ENCODE peak calls at places on chromosomes 6 and 20, in eight cellular contexts. E is transverse colon; J is keratinocyte; P is stomach; D is GM06990; G is CD8-positive, alpha-beta T cell; S is lower lobe of right lung; B is right cardiac atrium. X is an unnamed sample. For H3K27me3, the result is how much of the 10 kb centered on the place peaks cover.

GRCh38 chr6:153131037-153131981 is at the start of gene RGS17:
- DNase-seq in B (peak), E (peak), S (peak), P (peak), J (no peak), G (peak), D (peak), X (no peak)

GRCh38 chr6:39934060-39934757 is at the start of gene MOCS1:
- DNase-seq in S (peak), G (peak), E (peak), P (peak), B (peak), J (no peak), D (no peak), X (no peak)

GRCh38 chr20:41574802-41575389 is 43.3 kb downstream of the CHD6 start:
- DNase-seq in E (no peak), J (no peak), D (no peak), G (no peak), B (no peak), P (no peak), S (no peak), X (no peak)

GRCh38 chr20:47089151-47089550 is 194.5 kb downstream of the EYA2 start:
- DNase-seq in P (no peak), J (no peak), S (no peak), B (no peak), D (no peak), E (no peak), G (no peak), X (no peak)

GRCh38 chr20:4060054-4060795 is 44.9 kb upstream of the RNF24 start:
- DNase-seq in D (no peak), B (peak), J (no peak), G (no peak), S (peak), P (peak), E (peak), X (no peak)

GRCh38 chr6:22570185-22570551 is 802 bp downstream of the HDGFL1 start:
- DNase-seq in E (no peak), D (no peak), G (no peak), B (no peak), P (no peak), S (peak), J (no peak), X (no peak)

GRCh38 chr6:53771780-53772624 is 22.8 kb upstream of the LRRC1 start:
- DNase-seq in P (no peak), G (no peak), B (no peak), D (no peak), J (no peak), E (no peak), S (no peak), X (no peak)

GRCh38 chr20:34834459-34834893 is 9.0 kb upstream of the NCOA6 start:
- DNase-seq in P (no peak), B (no peak), E (no peak), J (no peak), S (no peak), G (no peak), D (no peak), X (no peak)

GRCh38 chr6:144151010-144151727 is 852 bp downstream of the STX11 start:
- DNase-seq in J (no peak), D (peak), G (peak), E (peak), B (no peak), P (no peak), S (peak), X (no peak)

GRCh38 chr20:46520976-46521579 is 7.7 kb upstream of the ZNF334 start:
- DNase-seq in E (peak), S (peak), G (peak), J (peak), B (peak), P (peak), D (peak), X (no peak)

GRCh38 chr6:128307671-128308070 is 212.7 kb downstream of the PTPRK start:
- DNase-seq in D (no peak), S (no peak), B (no peak), G (no peak), E (no peak), P (no peak), J (no peak), X (no peak)

GRCh38 chr6:119241124-119241491 is 108.5 kb downstream of the MAN1A1 start:
- DNase-seq in J (no peak), P (no peak), D (no peak), E (no peak), B (peak), G (no peak), S (no peak), X (no peak)

GRCh38 chr6:43873806-43874714 is 104.0 kb downstream of the VEGFA start:
- DNase-seq in D (no peak), G (no peak), B (no peak), E (peak), P (peak), J (no peak), S (no peak), X (no peak)

GRCh38 chr20:34525709-34526416 is 9.6 kb downstream of the DYNLRB1 start:
- DNase-seq in G (no peak), B (peak), S (peak), J (peak), E (peak), P (peak), D (no peak), X (peak)

GRCh38 chr20:5584678-5585077 is 165.5 kb upstream of the SHLD1 start:
- DNase-seq in J (no peak), G (no peak), B (no peak), P (no peak), D (no peak), S (no peak), E (no peak), X (no peak)

GRCh38 chr6:152428126-152428525 is 209.0 kb downstream of the SYNE1 start:
- DNase-seq in D (no peak), J (no peak), E (no peak), S (no peak), P (no peak), B (peak), G (no peak), X (no peak)

GRCh38 chr6:36805917-36806316 is 33.3 kb downstream of the CPNE5 start:
- DNase-seq in J (no peak), E (no peak), B (no peak), G (no peak), P (no peak), D (no peak), S (no peak), X (no peak)

GRCh38 chr6:163427498-163428254 is 13.2 kb downstream of the QKI start:
- DNase-seq in D (no peak), E (no peak), S (no peak), G (no peak), B (peak), J (no peak), P (no peak), X (no peak)

GRCh38 chr20:9912858-9913434 is 74.1 kb upstream of the PAK5 start:
- DNase-seq in P (peak), G (peak), S (peak), E (peak), J (no peak), D (no peak), B (peak), X (peak)

GRCh38 chr20:21583486-21584168 is 69.8 kb upstream of the NKX2-2 start:
- DNase-seq in S (no peak), E (no peak), P (no peak), G (no peak), B (no peak), J (no peak), D (no peak), X (no peak)

GRCh38 chr6:139448094-139448649 is 73.7 kb upstream of the CITED2 start:
- DNase-seq in G (no peak), D (peak), B (no peak), P (no peak), S (no peak), E (no peak), J (no peak), X (no peak)

GRCh38 chr20:53748821-53749402 is 155.3 kb upstream of the ZNF217 start:
- DNase-seq in J (no peak), D (no peak), B (no peak), G (no peak), S (no peak), P (no peak), E (no peak), X (peak)

GRCh38 chr20:235891-236290 is 8.8 kb downstream of the DEFB129 start:
- DNase-seq in J (no peak), E (no peak), D (no peak), B (no peak), P (no peak), S (no peak), G (no peak), X (no peak)

GRCh38 chr6:43736844-43737243 is 33.2 kb upstream of the VEGFA start:
- DNase-seq in D (no peak), S (no peak), G (no peak), E (no peak), J (no peak), P (no peak), B (no peak), X (no peak)

GRCh38 chr20:5844063-5844681 is 94.0 kb downstream of the SHLD1 start:
- DNase-seq in D (peak), J (no peak), G (peak), E (no peak), B (no peak), P (no peak), S (no peak), X (peak)

GRCh38 chr6:21271431-21272155 is 322.0 kb upstream of the SOX4 start:
- DNase-seq in G (no peak), B (no peak), S (no peak), J (no peak), D (no peak), E (no peak), P (no peak), X (no peak)

GRCh38 chr20:56392282-56393132 is at the start of gene CSTF1:
- DNase-seq in P (peak), E (peak), J (peak), G (peak), B (peak), D (peak), S (peak), X (peak)

GRCh38 chr6:3506195-3506594 is 49.3 kb upstream of the SLC22A23 start:
- DNase-seq in D (no peak), G (no peak), E (no peak), S (no peak), B (no peak), J (no peak), P (no peak), X (no peak)

GRCh38 chr20:4113996-4114603 is 98.7 kb upstream of the RNF24 start:
- DNase-seq in E (no peak), D (no peak), B (no peak), P (no peak), S (no peak), J (no peak), G (no peak), X (no peak)

GRCh38 chr20:19978511-19979210 is 38.5 kb upstream of the NAA20 start:
- DNase-seq in S (no peak), D (no peak), G (no peak), E (no peak), J (no peak), P (no peak), B (no peak), X (no peak)

GRCh38 chr6:116764961-116765841 is at the start of gene FAM162B:
- DNase-seq in J (no peak), S (peak), E (peak), D (peak), B (peak), G (no peak), P (no peak), X (no peak)
- H3K27me3 ChIP-seq in J (under half), S (under half), E (half or more), D (under half), B (under half), G (under half), P (under half), X (under half)

DNA sequence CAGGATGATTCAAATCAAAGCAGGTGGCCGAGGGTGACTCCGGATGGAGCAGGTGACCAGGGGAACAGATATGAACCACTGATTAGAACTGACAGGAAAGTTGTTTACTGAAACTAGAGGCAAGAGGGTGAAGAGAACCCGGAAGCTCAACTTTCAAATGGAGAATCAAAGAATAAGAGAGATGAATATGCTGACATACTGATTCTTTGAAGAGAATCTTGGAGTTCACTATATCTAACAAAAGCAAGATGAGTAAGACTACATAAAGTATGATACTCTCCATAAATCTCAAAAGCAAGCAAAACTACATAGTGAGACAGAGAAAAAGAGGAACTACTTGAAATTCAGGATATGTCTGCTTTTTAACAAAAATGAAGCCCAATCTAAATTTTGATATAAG is 3.9 kb upstream of the UBD start:
- DNase-seq in E (no peak), J (no peak), B (no peak), G (no peak), D (no peak), P (no peak), S (no peak), X (no peak)
- H3K27me3 ChIP-seq in E (under half), J (under half), B (under half), G (under half), D (under half), P (under half), S (under half), X (under half)

DNA sequence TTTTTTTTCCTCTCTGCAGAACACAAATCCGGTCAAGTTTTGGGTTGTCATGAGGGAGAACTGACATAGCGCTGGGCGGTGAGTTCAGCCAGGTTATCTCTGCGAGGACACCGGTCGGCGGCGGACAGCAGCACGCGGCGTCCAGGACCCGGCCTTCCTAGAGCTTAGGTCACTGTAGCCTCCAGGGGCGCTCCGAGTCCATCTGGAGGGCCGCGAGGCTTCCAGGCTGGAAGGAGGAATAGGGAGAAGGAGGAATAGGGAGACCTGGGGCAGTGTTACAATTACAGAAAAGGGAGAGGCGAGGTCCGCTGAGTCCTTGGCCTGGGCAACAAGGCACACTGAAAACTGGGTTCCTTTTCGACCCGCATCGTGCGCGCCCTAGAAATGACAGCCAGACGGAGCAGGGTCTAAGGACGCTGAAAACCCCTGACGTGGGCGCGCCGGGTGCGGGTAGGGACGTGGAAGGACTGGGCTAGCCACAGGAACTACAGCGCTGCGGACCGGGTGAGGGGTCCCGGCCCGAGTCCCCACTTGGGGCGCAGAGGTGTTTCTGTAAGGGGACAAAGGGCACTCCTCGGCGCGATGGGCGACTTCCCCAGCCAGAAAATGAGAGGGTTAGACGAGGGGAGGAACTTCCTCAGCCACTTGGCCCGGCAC is 536 bp upstream of the FNDC1 start:
- DNase-seq in G (no peak), J (no peak), P (peak), B (peak), S (peak), E (peak), D (peak), X (no peak)
- H3K27me3 ChIP-seq in G (under half), J (half or more), P (half or more), B (under half), S (half or more), E (half or more), D (under half), X (under half)

DNA sequence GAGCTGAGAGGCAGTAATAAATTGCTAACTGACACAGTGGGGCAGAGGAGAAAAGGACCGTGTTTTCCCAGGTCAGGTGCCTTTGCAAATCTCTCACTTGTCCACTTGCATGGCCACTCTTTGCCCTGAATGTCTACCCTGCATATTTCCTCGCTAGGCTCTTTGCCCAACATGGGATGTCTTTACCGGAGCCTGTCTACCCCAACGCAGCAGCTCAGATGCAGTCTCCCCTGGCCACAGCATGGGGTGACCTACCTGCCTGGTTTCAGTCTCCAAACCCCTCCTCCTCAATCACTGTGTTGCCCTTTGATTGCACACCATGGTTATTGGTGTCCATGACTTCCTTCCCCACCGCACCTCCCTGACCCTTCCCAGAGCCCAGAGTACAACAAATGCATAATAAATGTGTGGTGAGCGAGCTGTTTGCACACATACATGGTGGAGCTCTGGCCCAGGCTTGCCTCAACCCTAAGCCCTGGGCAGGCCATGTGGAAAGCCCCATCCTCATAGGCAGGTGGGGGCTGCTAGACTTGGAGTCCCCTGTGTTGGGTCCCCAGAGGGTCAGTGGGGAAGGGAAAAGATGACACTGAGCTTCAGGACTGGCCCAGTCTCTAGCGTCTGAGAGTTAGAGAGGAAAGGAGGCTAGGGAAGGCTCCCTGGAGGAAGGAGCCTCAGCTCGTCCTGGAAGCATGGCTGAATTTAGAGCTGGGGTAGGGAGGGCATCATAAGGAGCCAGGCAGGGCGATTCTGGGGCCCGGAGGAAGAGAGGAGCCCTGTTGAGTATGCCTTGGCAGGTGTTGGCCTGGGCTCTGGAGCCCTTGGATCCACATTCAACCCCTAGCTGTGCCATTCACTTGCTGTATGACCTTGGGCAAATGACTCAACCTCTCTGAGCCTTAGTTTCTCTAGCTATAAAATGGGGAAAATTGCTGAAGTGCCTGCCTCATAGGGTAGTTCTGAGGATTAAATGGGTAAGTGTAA is 4.4 kb upstream of the BPIFB6 start:
- DNase-seq in G (no peak), S (no peak), E (no peak), D (no peak), P (no peak), J (no peak), B (no peak), X (no peak)
- H3K27me3 ChIP-seq in G (under half), S (under half), E (under half), D (under half), P (under half), J (under half), B (under half), X (under half)

DNA sequence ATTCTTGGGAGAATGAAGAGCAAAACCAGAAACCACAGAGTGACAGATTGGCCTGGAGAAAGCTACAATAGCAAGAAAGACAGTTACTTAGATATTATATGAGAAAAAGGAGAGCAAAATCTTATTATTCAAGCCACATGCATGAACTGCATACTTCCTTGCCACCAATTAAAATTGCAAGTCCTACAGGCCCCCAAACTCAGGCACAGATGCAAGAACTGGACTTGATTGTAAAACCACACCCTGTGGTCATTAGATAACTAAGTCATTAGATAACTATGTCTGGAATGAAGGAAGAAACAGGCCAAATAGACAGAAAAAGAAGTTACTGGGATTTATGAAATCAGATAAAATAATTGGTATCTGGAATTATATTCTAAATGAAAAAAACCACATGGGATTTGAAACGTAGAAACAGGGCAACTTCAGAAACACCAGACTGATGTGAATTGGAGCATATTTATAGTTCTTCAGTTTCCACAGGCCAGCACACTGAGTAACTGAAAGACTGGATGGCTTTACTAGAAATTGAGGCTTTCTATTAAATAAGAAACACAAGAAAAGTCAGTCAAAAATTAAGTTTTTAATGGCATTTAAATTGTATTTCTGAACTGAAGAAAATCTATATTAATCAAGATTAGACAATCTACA is 49.4 kb upstream of the CARMIL1 start:
- DNase-seq in B (no peak), J (no peak), G (no peak), E (no peak), D (no peak), S (no peak), P (no peak), X (peak)
- H3K27me3 ChIP-seq in B (under half), J (under half), G (under half), E (under half), D (under half), S (under half), P (under half), X (under half)

GRCh38 chr6:108174371-108175175 is 8.8 kb downstream of the NR2E1 start:
- DNase-seq in B (peak), D (no peak), G (peak), S (no peak), J (no peak), E (no peak), P (no peak), X (no peak)
- H3K27me3 ChIP-seq in B (under half), D (under half), G (half or more), S (half or more), J (half or more), E (half or more), P (half or more), X (half or more)

GRCh38 chr6:45448417-45449389 is 71.0 kb upstream of the SUPT3H start:
- DNase-seq in D (no peak), E (no peak), P (no peak), B (no peak), S (no peak), G (no peak), J (no peak), X (no peak)

GRCh38 chr6:45447721-45448120 is 70.0 kb upstream of the SUPT3H start:
- DNase-seq in D (no peak), B (no peak), P (no peak), E (no peak), S (no peak), G (no peak), J (no peak), X (no peak)

GRCh38 chr6:45445364-45445748 is 67.6 kb upstream of the SUPT3H start:
- DNase-seq in P (no peak), B (no peak), S (no peak), D (no peak), G (no peak), E (no peak), J (no peak), X (no peak)

GRCh38 chr6:45445749-45446454 is 68.2 kb upstream of the SUPT3H start:
- DNase-seq in B (peak), J (peak), D (no peak), P (peak), G (no peak), E (peak), S (peak), X (peak)

DNA sequence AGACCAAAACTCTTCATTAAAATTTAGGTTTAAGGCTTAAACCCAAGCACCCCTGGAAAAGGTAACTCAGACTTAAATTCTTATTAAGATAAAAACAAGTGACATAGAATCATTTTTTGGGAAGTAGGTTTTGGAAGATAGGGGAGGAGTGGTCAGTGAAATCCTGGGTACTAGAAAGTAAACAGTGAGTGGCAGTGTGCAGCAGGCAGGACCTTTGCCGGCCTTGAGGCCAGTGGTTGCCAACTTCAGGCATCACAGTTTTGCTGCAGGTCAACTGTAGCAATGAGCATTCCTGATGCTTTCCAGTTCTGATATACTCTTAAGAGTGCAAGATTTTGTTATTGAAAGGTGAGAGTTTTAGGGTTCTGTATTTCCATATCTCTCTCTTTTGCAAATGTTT is 69.3 kb upstream of the SUPT3H start:
- DNase-seq in D (no peak), J (no peak), P (no peak), E (no peak), G (no peak), S (no peak), B (no peak), X (no peak)
- H3K27me3 ChIP-seq in D (under half), J (under half), P (under half), E (under half), G (under half), S (under half), B (under half), X (under half)

GRCh38 chr20:62589720-62590119 is 52.6 kb upstream of the SLCO4A1 start:
- DNase-seq in E (no peak), G (no peak), S (no peak), J (no peak), B (peak), P (no peak), D (no peak), X (no peak)
- H3K27me3 ChIP-seq in E (half or more), G (under half), S (half or more), J (under half), B (under half), P (under half), D (under half), X (under half)

X was measured in kidney epithelial cell.